ENCODE peak calls at places on chromosomes 3 and 15, in six cellular contexts. N is B cell, U is transverse colon, P is GM20000, J is CD14-positive monocyte, W is foreskin fibroblast. Y is an unnamed sample.

GRCh38 chr3:189790658-189791057 is 159.5 kb downstream of the TP63 start:
- DNase-seq in P (no peak), U (no peak), N (no peak), J (no peak), W (no peak), Y (no peak)

GRCh38 chr3:30672959-30673358 is 66.6 kb downstream of the TGFBR2 start:
- DNase-seq in U (no peak), N (no peak), W (no peak), P (no peak), J (no peak), Y (no peak)

GRCh38 chr15:79154491-79155182 is 64.1 kb upstream of the RASGRF1 start:
- DNase-seq in P (no peak), W (no peak), N (no peak), J (no peak), U (no peak), Y (no peak)

GRCh38 chr3:34919025-34919424 is 720.3 kb upstream of the ARPP21 start:
- DNase-seq in U (no peak), J (no peak), P (no peak), W (no peak), N (no peak), Y (no peak)

GRCh38 chr3:113166357-113166718 is 45.0 kb upstream of the BOC start:
- DNase-seq in U (no peak), J (no peak), P (no peak), W (no peak), N (no peak), Y (no peak)

GRCh38 chr15:70088887-70089691 is 8.6 kb downstream of the TLE3 start:
- DNase-seq in U (no peak), W (peak), N (no peak), J (no peak), P (no peak), Y (no peak)

GRCh38 chr3:169637731-169638130 is 25.8 kb downstream of the MECOM start:
- DNase-seq in W (no peak), J (no peak), N (no peak), P (no peak), U (no peak), Y (no peak)

GRCh38 chr3:22371592-22372291 is 620.7 kb upstream of the ZNF385D start:
- DNase-seq in U (no peak), J (no peak), W (no peak), N (no peak), P (no peak), Y (peak)

GRCh38 chr3:57500506-57500905 is 43.6 kb downstream of the DNAH12 start:
- DNase-seq in U (no peak), W (no peak), P (no peak), N (no peak), J (no peak), Y (no peak)

GRCh38 chr3:110526732-110527727 is 544.6 kb upstream of the NECTIN3 start:
- DNase-seq in U (no peak), N (no peak), J (no peak), W (peak), P (no peak), Y (no peak)

GRCh38 chr15:80619677-80620076 is 75.4 kb upstream of the ABHD17C start:
- DNase-seq in N (no peak), J (no peak), P (no peak), U (no peak), W (no peak), Y (no peak)

GRCh38 chr15:70870066-70870465 is 16.1 kb upstream of the LARP6 start:
- DNase-seq in W (peak), J (no peak), U (no peak), P (no peak), N (no peak), Y (no peak)

GRCh38 chr15:81899024-81899423 is 146.8 kb downstream of the MEX3B start:
- DNase-seq in W (no peak), J (no peak), P (no peak), U (no peak), N (no peak), Y (no peak)

GRCh38 chr3:70090322-70090913 is 90.9 kb downstream of the SAMMSON start:
- DNase-seq in N (no peak), J (no peak), W (peak), U (no peak), P (peak), Y (peak)

GRCh38 chr15:59741274-59741906 is 52.3 kb upstream of the BNIP2 start:
- DNase-seq in U (no peak), P (no peak), N (no peak), W (peak), J (no peak), Y (no peak)

GRCh38 chr15:91491131-91491950 is 362.2 kb upstream of the SLCO3A1 start:
- DNase-seq in P (no peak), U (no peak), W (no peak), J (no peak), N (no peak), Y (no peak)

GRCh38 chr15:74793135-74794028 is 11.5 kb downstream of the CSK start:
- DNase-seq in P (no peak), W (no peak), J (no peak), N (peak), U (peak), Y (no peak)

GRCh38 chr3:12294885-12295580 is 6.2 kb downstream of the PPARG start:
- DNase-seq in N (no peak), P (no peak), J (no peak), W (peak), U (no peak), Y (no peak)

GRCh38 chr3:80244390-80244789 is 476.6 kb upstream of the ROBO1 start:
- DNase-seq in J (no peak), N (no peak), U (peak), P (no peak), W (peak), Y (no peak)

GRCh38 chr3:81027344-81027743 is 734.1 kb downstream of the GBE1 start:
- DNase-seq in J (no peak), P (no peak), W (no peak), N (no peak), U (no peak), Y (no peak)

GRCh38 chr3:36497234-36497633 is 116.9 kb downstream of the STAC start:
- DNase-seq in W (no peak), P (no peak), U (no peak), N (no peak), J (no peak), Y (no peak)

GRCh38 chr15:40291088-40291574 is 8.3 kb upstream of the ANKRD63 start:
- DNase-seq in W (peak), U (peak), P (no peak), J (no peak), N (no peak), Y (no peak)

GRCh38 chr3:11580645-11581044 is 63.1 kb downstream of the VGLL4 start:
- DNase-seq in U (no peak), W (no peak), P (no peak), J (no peak), N (no peak), Y (no peak)

GRCh38 chr3:5251196-5251583 is 63.7 kb downstream of the EDEM1 start:
- DNase-seq in P (no peak), J (no peak), N (no peak), W (no peak), U (no peak), Y (no peak)

GRCh38 chr3:13323822-13324221 is 96.3 kb downstream of the NUP210 start:
- DNase-seq in N (no peak), P (no peak), W (no peak), J (no peak), U (no peak), Y (no peak)

GRCh38 chr3:94063497-94064119 is 747 bp downstream of the NSUN3 start:
- DNase-seq in U (no peak), N (no peak), W (no peak), P (no peak), J (no peak), Y (no peak)

GRCh38 chr3:128316456-128316855 is 150.2 kb downstream of the DNAJB8 start:
- DNase-seq in J (peak), W (no peak), U (no peak), N (no peak), P (no peak), Y (no peak)

GRCh38 chr3:42705962-42706585 is 3.5 kb upstream of the HHATL start:
- DNase-seq in J (peak), P (no peak), W (no peak), U (no peak), N (no peak), Y (no peak)

GRCh38 chr15:40308844-40309189 is 1.1 kb upstream of the PLCB2 start:
- DNase-seq in N (no peak), U (peak), W (no peak), J (peak), P (no peak), Y (no peak)

GRCh38 chr3:30893678-30894325 is 659 bp downstream of the GADL1 start:
- DNase-seq in J (no peak), W (no peak), U (no peak), P (no peak), N (no peak), Y (no peak)

GRCh38 chr3:185764168-185764988 is 60.5 kb downstream of the IGF2BP2 start:
- DNase-seq in U (no peak), N (no peak), P (peak), W (peak), J (peak), Y (no peak)

GRCh38 chr3:166118049-166118448 is 280.8 kb upstream of the BCHE start:
- DNase-seq in P (no peak), N (no peak), W (no peak), J (no peak), U (no peak), Y (no peak)

GRCh38 chr15:63891079-63891762 is 57.5 kb upstream of the HERC1 start:
- DNase-seq in N (peak), P (peak), W (peak), U (peak), J (no peak), Y (peak)

GRCh38 chr15:96354731-96355560 is 24.4 kb downstream of the NR2F2 start:
- DNase-seq in W (peak), U (no peak), N (no peak), J (no peak), P (no peak), Y (no peak)

GRCh38 chr15:100786901-100787566 is 92.6 kb upstream of the ALDH1A3 start:
- DNase-seq in P (no peak), J (no peak), N (no peak), W (no peak), U (no peak), Y (peak)

GRCh38 chr3:47283596-47284364 is 1.0 kb downstream of the KLHL18 start:
- DNase-seq in W (no peak), P (no peak), N (no peak), J (no peak), U (peak), Y (no peak)

GRCh38 chr15:90877996-90878395 is 6.3 kb upstream of the FES start:
- DNase-seq in U (no peak), J (no peak), W (no peak), N (no peak), P (no peak), Y (no peak)

GRCh38 chr3:126394977-126395321 is 240 bp downstream of the CFAP100 start:
- DNase-seq in P (no peak), W (no peak), J (no peak), U (no peak), N (no peak), Y (no peak)
- TF ChIP-seq CTCF in P (no peak), W (no peak), J (no peak), U (no peak), N (no peak), Y (no peak)

GRCh38 chr3:60323180-60323579 is 928.1 kb downstream of the FHIT start:
- DNase-seq in W (no peak), U (no peak), J (no peak), P (no peak), N (no peak), Y (no peak)
- TF ChIP-seq CTCF in W (no peak), U (no peak), J (no peak), P (no peak), N (no peak), Y (no peak)

GRCh38 chr3:179719048-179719734 is 66.4 kb downstream of the USP13 start:
- DNase-seq in N (no peak), W (no peak), P (no peak), J (no peak), U (no peak), Y (no peak)
- TF ChIP-seq CTCF in N (no peak), W (no peak), P (no peak), J (no peak), U (no peak), Y (no peak)

DNA sequence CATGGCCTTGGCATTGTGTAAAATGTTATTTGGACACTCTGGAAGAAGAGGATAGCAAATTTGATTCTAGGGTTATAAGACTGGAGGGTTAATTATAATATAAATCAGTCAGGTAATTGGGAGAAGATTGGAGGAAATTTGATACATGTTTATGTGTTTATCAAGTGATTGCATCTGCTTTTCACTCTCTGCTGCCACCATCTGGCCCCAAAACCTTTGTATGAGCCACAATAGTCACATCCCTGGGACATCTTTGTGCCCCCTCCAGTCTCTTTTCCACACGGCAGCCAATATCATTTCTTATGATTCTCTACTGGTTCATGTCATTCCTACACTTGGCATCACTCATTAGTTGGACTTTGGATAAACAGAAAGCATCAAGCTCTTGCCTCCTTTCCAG is 602.2 kb upstream of the SUCLG2 start:
- DNase-seq in U (no peak), N (no peak), W (no peak), J (no peak), P (no peak), Y (no peak)
- TF ChIP-seq CTCF in U (peak), N (no peak), W (no peak), J (no peak), P (peak), Y (peak)

GRCh38 chr3:119517112-119517511 is 18.8 kb downstream of the TIMMDC1 start:
- DNase-seq in N (no peak), W (no peak), P (no peak), J (no peak), U (no peak), Y (no peak)

GRCh38 chr3:119514637-119515036 is 16.3 kb downstream of the TIMMDC1 start:
- DNase-seq in W (no peak), J (no peak), P (no peak), U (no peak), N (no peak), Y (no peak)

DNA sequence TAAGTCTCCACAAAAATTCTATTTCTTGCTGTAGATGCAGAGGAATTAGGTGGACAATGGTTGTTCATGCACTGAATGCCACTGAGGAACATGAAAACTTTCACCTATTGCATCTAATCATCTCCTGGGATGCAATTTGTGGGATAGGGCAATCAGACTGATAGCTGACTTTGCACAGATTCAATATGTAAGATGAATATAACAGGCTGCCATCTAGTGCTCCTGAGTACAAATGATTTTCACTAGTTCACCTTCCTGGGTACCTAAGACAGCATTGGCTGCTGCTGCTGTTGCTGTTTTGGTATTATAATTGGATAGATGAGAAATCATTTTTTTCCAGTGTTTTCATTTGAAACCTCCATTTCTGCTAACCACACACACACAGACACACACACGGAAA is 19.7 kb downstream of the TIMMDC1 start:
- DNase-seq in U (no peak), W (no peak), P (no peak), N (no peak), J (no peak), Y (no peak)
- TF ChIP-seq CTCF in U (no peak), W (no peak), P (no peak), N (no peak), J (no peak), Y (no peak)

DNA sequence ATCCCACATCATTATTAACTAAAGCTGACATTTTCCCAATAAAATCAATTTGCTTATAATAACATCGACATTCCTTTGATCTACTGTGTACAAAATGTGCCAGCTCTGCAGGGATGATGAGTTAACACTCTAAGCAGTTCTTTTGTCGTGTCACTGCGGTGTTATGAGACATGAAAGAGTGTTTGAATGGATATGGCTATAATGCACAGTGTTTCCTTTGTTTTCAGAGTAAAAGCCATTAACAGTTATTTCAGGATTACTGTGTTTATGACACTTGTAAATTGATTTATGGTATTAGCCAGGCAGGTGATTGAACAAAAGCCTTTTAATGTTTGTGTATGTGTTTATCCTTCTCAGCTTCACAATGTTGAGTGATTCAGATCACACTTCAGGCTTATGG is 115.6 kb downstream of the CHL1 start:
- DNase-seq in W (no peak), P (no peak), U (no peak), J (no peak), N (no peak), Y (no peak)
- TF ChIP-seq CTCF in W (no peak), P (no peak), U (no peak), J (no peak), N (no peak), Y (no peak)

DNA sequence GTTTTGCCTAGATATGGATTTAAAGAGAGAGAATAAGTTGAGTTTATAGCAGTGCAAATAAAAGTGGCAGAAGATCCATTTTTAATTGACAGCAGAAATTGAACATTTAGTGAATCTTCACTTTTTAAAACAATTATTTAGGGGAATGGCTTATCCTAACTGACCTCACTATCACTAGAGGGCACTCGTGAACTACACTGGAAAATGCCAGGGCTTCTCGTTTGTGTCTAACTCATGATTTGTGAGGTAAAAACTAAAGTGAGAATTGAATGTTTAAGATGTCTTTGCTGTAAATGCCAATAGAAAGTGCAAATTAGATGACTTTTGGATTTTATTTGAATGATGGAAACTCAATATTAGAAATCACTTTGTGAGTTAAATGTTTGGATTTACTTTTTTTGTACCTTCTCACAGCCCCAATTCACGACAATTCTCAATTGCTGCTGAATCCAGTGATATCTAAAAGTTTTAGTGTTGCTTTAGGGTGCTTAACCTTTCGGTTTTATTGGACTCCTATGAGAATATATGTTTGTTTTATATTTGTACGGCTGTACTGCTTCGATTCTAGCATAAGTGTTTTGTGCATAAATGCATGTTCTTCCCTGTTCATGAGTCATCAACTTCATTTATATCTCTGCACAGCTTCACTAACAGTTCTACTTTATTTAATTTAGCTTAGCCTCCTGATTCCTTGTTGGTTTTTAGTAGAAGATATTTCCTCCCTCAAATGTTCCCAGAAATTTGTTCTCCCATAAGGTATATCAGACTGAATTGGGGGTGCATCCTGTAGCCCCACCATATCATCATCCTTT is 462.1 kb downstream of the MFSD1 start:
- DNase-seq in J (no peak), P (peak), N (no peak), U (no peak), W (no peak), Y (peak)
- TF ChIP-seq CTCF in J (peak), P (no peak), N (peak), U (peak), W (peak), Y (peak)

GRCh38 chr3:196739671-196740475 is at the start of gene PAK2:
- DNase-seq in W (peak), N (peak), P (peak), J (peak), U (peak), Y (peak)
- TF ChIP-seq CTCF in W (no peak), N (no peak), P (no peak), J (no peak), U (no peak), Y (no peak)

GRCh38 chr15:65304393-65305143 is at the start of gene RNU5B-1:
- DNase-seq in U (peak), P (peak), W (peak), J (peak), N (peak), Y (peak)
- TF ChIP-seq CTCF in U (peak), P (peak), W (peak), J (peak), N (peak), Y (peak)

GRCh38 chr3:129591932-129592331 is 14.5 kb downstream of the PLXND1 start:
- DNase-seq in N (no peak), P (no peak), W (no peak), J (no peak), U (no peak), Y (no peak)

GRCh38 chr3:129592362-129593150 is 13.9 kb downstream of the PLXND1 start:
- DNase-seq in U (peak), W (no peak), J (peak), N (peak), P (no peak), Y (no peak)

GRCh38 chr3:129593595-129594339 is 12.7 kb downstream of the PLXND1 start:
- DNase-seq in N (no peak), P (no peak), U (peak), J (peak), W (no peak), Y (no peak)

GRCh38 chr3:129594907-129595390 is 11.5 kb downstream of the PLXND1 start:
- DNase-seq in J (no peak), N (no peak), U (no peak), P (no peak), W (no peak), Y (no peak)

DNA sequence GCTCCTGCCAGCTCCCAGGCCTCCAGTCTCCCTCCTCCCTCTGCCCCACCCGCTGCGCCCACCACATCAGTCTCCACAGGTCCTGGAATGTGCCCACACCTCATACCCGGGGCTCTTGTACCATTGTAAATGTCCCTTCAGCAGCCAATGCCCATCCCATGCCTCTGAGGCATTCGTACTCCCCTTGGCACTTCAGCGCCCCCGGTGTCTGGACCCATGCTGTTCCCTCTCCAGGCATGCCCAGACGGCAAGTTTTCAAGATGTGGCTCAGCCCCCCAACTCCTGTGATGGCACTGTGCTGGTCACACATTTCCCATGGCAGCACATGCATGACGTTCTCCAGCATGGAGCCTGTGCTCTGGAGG is 13.3 kb downstream of the PLXND1 start:
- DNase-seq in N (no peak), U (no peak), P (no peak), J (no peak), W (no peak), Y (no peak)
- TF ChIP-seq CTCF in N (no peak), U (no peak), P (no peak), J (no peak), W (no peak), Y (no peak)

Y was measured in GM10248.